ENCODE peak calls at places on chromosomes 11 and 22, in nine cellular contexts. B is WTC11, F is H9, G is left ventricle myocardium inferior, T is progenitor cell of endocrine pancreas, V is GM23338, Y is astrocyte of the spinal cord, H is esophagus squamous epithelium, N is HL-60. J is an unnamed sample.

GRCh38 chr11:100687630-100688395 is 725 bp downstream of the ARHGAP42 start:
- DNase-seq in B (peak), F (peak), G (peak), T (peak), V (peak), Y (peak), H (no peak), N (peak), J (peak)

GRCh38 chr11:86938900-86939880 is 16.0 kb downstream of the FZD4 start:
- DNase-seq in B (no peak), F (no peak), G (no peak), T (no peak), V (peak), Y (peak), H (no peak), N (no peak), J (peak)

GRCh38 chr11:27557223-27557622 is 50.7 kb upstream of the LIN7C start:
- DNase-seq in B (no peak), F (no peak), G (no peak), T (no peak), V (no peak), Y (peak), H (no peak), N (no peak), J (no peak)

GRCh38 chr22:27881404-27881803 is 37.7 kb downstream of the PITPNB start:
- DNase-seq in B (no peak), F (no peak), G (peak), T (no peak), V (no peak), Y (peak), H (no peak), N (no peak), J (no peak)

GRCh38 chr22:43110927-43111623 is 525 bp downstream of the BIK start:
- DNase-seq in B (peak), F (no peak), G (no peak), T (no peak), V (peak), Y (no peak), H (no peak), N (no peak), J (no peak)

GRCh38 chr11:47215366-47215925 is 672 bp downstream of the DDB2 start:
- DNase-seq in B (no peak), F (no peak), G (no peak), T (no peak), V (no peak), Y (no peak), H (no peak), N (no peak), J (no peak)

GRCh38 chr11:78420796-78421209 is 3.2 kb upstream of the GAB2 start:
- DNase-seq in B (no peak), F (no peak), G (peak), T (no peak), V (no peak), Y (peak), H (no peak), N (peak), J (no peak)

GRCh38 chr22:29907753-29908515 is 25.0 kb downstream of the MTMR3 start:
- DNase-seq in B (no peak), F (no peak), G (peak), T (no peak), V (peak), Y (peak), H (no peak), N (peak), J (no peak)

GRCh38 chr11:33515347-33515746 is 185.3 kb downstream of the C11orf91 start:
- DNase-seq in B (no peak), F (no peak), G (no peak), T (no peak), V (no peak), Y (peak), H (no peak), N (no peak), J (no peak)

GRCh38 chr11:61004841-61005240 is 33.4 kb downstream of the CD6 start:
- DNase-seq in B (no peak), F (no peak), G (no peak), T (no peak), V (no peak), Y (peak), H (no peak), N (no peak), J (no peak)

GRCh38 chr11:1546536-1547466 is 25.3 kb downstream of the DUSP8 start:
- DNase-seq in B (peak), F (peak), G (no peak), T (peak), V (peak), Y (no peak), H (no peak), N (no peak), J (peak)

GRCh38 chr11:77084581-77085191 is 17.9 kb downstream of the CAPN5 start:
- DNase-seq in B (no peak), F (no peak), G (no peak), T (no peak), V (no peak), Y (no peak), H (no peak), N (no peak), J (no peak)

GRCh38 chr11:26571861-26572654 is at the start of gene MUC15:
- DNase-seq in B (no peak), F (no peak), G (no peak), T (no peak), V (peak), Y (no peak), H (no peak), N (no peak), J (no peak)

GRCh38 chr11:77384584-77384983 is 83.1 kb upstream of the GDPD4 start:
- DNase-seq in B (no peak), F (no peak), G (no peak), T (no peak), V (no peak), Y (no peak), H (no peak), N (no peak), J (no peak)

GRCh38 chr11:12066056-12066798 is 44.2 kb upstream of the MICAL2 start:
- DNase-seq in B (no peak), F (no peak), G (no peak), T (no peak), V (no peak), Y (peak), H (no peak), N (no peak), J (no peak)

GRCh38 chr22:45995405-45996101 is 18.6 kb upstream of the WNT7B start:
- DNase-seq in B (no peak), F (no peak), G (no peak), T (no peak), V (no peak), Y (no peak), H (no peak), N (no peak), J (no peak)

GRCh38 chr11:120224872-120225371 is 14.1 kb downstream of the OAF start:
- DNase-seq in B (no peak), F (no peak), G (peak), T (no peak), V (no peak), Y (no peak), H (no peak), N (peak), J (no peak)

GRCh38 chr11:38019072-38019775 is 1421.2 kb upstream of the RAG2 start:
- DNase-seq in B (peak), F (peak), G (no peak), T (no peak), V (peak), Y (peak), H (no peak), N (no peak), J (peak)

GRCh38 chr11:119773016-119773415 is 44.0 kb upstream of the NECTIN1 start:
- DNase-seq in B (no peak), F (no peak), G (no peak), T (no peak), V (no peak), Y (no peak), H (no peak), N (no peak), J (no peak)

GRCh38 chr11:118902336-118903203 is 18.9 kb downstream of the CXCR5 start:
- DNase-seq in B (no peak), F (no peak), G (no peak), T (no peak), V (no peak), Y (no peak), H (no peak), N (no peak), J (no peak)

GRCh38 chr11:116960916-116961315 is 123.5 kb upstream of the APOA1 start:
- DNase-seq in B (no peak), F (no peak), G (no peak), T (no peak), V (peak), Y (peak), H (no peak), N (no peak), J (no peak)

GRCh38 chr11:46537851-46538295 is 56.0 kb downstream of the AMBRA1 start:
- DNase-seq in B (peak), F (peak), G (peak), T (peak), V (peak), Y (peak), H (no peak), N (peak), J (peak)

GRCh38 chr11:36454991-36455611 is 55.0 kb downstream of the TRAF6 start:
- DNase-seq in B (peak), F (no peak), G (no peak), T (no peak), V (peak), Y (peak), H (no peak), N (no peak), J (no peak)

GRCh38 chr11:17596711-17597110 is 49.7 kb downstream of the OTOG start:
- DNase-seq in B (no peak), F (peak), G (no peak), T (no peak), V (no peak), Y (no peak), H (no peak), N (no peak), J (peak)

GRCh38 chr11:77198440-77198849 is 70.4 kb downstream of the MYO7A start:
- DNase-seq in B (peak), F (peak), G (no peak), T (no peak), V (peak), Y (no peak), H (no peak), N (peak), J (peak)

GRCh38 chr11:1162498-1163311 is 5.0 kb downstream of the MUC5AC start:
- DNase-seq in B (no peak), F (no peak), G (no peak), T (peak), V (no peak), Y (no peak), H (no peak), N (no peak), J (no peak)

GRCh38 chr11:6006846-6007245 is at the start of gene OR56A4:
- DNase-seq in B (no peak), F (no peak), G (no peak), T (no peak), V (no peak), Y (no peak), H (no peak), N (no peak), J (no peak)

GRCh38 chr11:119709638-119710346 is 19.2 kb downstream of the NECTIN1 start:
- DNase-seq in B (peak), F (peak), G (no peak), T (no peak), V (peak), Y (peak), H (no peak), N (peak), J (no peak)

GRCh38 chr11:78318733-78319132 is 98.9 kb downstream of the GAB2 start:
- DNase-seq in B (no peak), F (no peak), G (no peak), T (no peak), V (no peak), Y (no peak), H (no peak), N (no peak), J (no peak)

GRCh38 chr11:133892126-133892525 is 46.8 kb upstream of the SPATA19 start:
- DNase-seq in B (no peak), F (no peak), G (no peak), T (no peak), V (no peak), Y (no peak), H (no peak), N (no peak), J (no peak)

DNA sequence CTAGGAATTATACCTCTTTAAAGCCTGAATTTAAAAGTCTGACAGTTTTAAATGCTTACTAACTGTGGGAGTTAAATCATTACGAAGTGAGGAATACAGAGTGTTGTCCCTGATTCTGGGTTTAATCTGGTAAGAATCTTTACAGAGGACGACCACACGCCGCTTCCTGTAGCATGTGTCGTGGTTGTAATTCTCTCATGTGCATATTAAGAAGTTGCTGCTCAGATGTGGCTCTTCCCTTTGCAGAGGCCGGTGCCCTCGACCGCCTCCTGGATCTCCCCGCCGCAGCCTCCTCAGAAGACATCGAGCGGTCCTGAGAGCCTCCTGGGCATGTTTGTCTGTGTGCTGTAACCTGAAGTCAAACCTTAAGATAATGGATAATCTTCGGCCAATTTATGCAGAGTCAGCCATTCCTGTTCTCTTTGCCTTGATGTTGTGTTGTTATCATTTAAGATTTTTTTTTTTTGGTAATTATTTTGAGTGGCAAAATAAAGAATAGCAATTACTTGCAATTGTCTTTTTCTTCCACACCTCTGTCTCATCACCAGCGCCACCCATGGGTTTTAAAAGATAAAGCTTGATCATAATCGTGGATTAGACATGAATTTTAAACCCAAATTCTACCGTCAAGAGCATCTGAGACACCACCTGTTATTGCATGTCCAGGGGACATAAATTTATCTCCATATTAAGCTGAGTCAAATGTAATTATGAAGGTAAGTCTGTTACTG is 6.5 kb downstream of the GAL start:
- DNase-seq in B (no peak), F (peak), G (no peak), T (no peak), V (no peak), Y (no peak), H (no peak), N (no peak), J (no peak)
- TF ChIP-seq CTCF in B (no peak), F (peak), G (no peak), T (no peak), V (peak), Y (no peak), H (no peak), N (no peak), J (no peak)

GRCh38 chr22:35037089-35037488 is 28.9 kb upstream of the ISX start:
- DNase-seq in B (peak), F (peak), G (no peak), T (no peak), V (peak), Y (no peak), H (no peak), N (no peak), J (peak)
- TF ChIP-seq CTCF in B (peak), F (peak), G (no peak), T (peak), V (peak), Y (peak), H (no peak), N (peak), J (no peak)

GRCh38 chr11:10808553-10809372 is at the start of gene EIF4G2:
- DNase-seq in B (peak), F (peak), G (peak), T (peak), V (peak), Y (peak), H (peak), N (peak), J (peak)
- TF ChIP-seq CTCF in B (no peak), F (no peak), G (no peak), T (no peak), V (no peak), Y (no peak), H (no peak), N (no peak), J (no peak)

GRCh38 chr11:129331871-129332274 is 43.8 kb upstream of the BARX2 start:
- DNase-seq in B (peak), F (peak), G (peak), T (peak), V (peak), Y (peak), H (no peak), N (peak), J (peak)
- TF ChIP-seq CTCF in B (peak), F (peak), G (peak), T (peak), V (peak), Y (peak), H (peak), N (peak), J (peak)

DNA sequence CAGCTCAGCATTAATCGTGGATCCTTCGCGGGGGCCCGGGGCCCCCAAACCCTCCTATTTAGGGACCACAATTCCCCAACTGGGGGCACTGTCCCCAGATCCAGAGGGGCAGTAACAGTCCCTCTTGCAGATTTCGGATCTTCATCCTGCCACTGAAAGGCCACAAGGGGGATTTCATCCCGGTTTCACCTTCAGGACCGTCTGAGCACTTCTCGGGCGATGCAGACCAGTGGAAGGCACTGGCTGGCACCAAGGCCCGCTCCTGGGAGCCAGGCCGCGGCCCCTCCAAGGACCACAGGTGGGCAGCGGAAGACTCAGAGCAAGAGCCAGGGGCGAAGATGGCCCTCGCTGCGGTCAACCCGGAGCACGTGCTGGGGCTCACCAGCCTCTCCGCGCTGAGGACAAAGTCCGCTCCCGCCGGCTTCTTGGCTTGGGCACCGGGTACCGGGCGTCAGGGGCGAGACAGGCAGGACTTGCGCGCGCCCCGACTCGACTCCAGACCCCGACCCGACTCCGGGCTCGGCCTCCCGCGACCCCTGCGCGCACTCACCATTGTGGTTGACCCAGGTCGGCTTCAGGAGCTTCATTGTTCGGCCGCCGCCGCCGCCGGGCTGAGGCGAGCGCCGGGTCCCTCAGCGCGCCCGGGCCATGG is 517 bp downstream of the HIRA start:
- DNase-seq in B (peak), F (peak), G (peak), T (peak), V (peak), Y (peak), H (no peak), N (peak), J (peak)
- TF ChIP-seq CTCF in B (no peak), F (peak), G (peak), T (peak), V (peak), Y (peak), H (no peak), N (no peak), J (no peak)

J was measured in endothelial cell.